ENCODE peak calls at places on chromosomes 1 and 21, in seven cellular contexts. N is activated naive CD8-positive, alpha-beta T cell treated with anti-CD3 and anti-CD28 coated beads, Interleukin-2, amount 50 U/mL, for 24 hours; X is stimulated activated CD8-positive, alpha-beta memory T cell treated with anti-CD3 and anti-CD28 coated beads, Interleukin-2, amount 100 ng/mL, for 48 hours; H is GOT3; S is AG10803; J is left lung; K is activated T-helper 1 cell treated with anti-CD3 and anti-CD28 coated beads, Interleukin-2, amount 50 U/mL, for 16 hours. A is an unnamed sample.

GRCh38 chr1:43267818-43268425 is 1.9 kb upstream of the TMEM125 start:
- DNase-seq in N (no peak), X (no peak), H (no peak), S (no peak), J (no peak), K (no peak), A (no peak)

GRCh38 chr1:109927908-109928307 is 17.3 kb downstream of the CSF1 start:
- DNase-seq in N (no peak), X (no peak), H (no peak), S (peak), J (peak), K (no peak), A (no peak)

GRCh38 chr1:42002220-42002619 is 83.5 kb upstream of the HIVEP3 start:
- DNase-seq in N (no peak), X (no peak), H (no peak), S (no peak), J (no peak), K (no peak), A (no peak)

GRCh38 chr1:9078035-9078948 is 8.9 kb upstream of the SLC2A5 start:
- DNase-seq in N (peak), X (no peak), H (no peak), S (peak), J (no peak), K (no peak), A (no peak)

GRCh38 chr1:7809742-7810141 is 25.7 kb downstream of the PER3 start:
- DNase-seq in N (no peak), X (no peak), H (no peak), S (no peak), J (no peak), K (no peak), A (no peak)

GRCh38 chr1:171110485-171111340 is 20.0 kb downstream of the FMO3 start:
- DNase-seq in N (no peak), X (no peak), H (no peak), S (peak), J (no peak), K (no peak), A (no peak)

GRCh38 chr1:4133541-4133940 is 233.5 kb upstream of the C1orf174 start:
- DNase-seq in N (no peak), X (no peak), H (no peak), S (no peak), J (no peak), K (no peak), A (no peak)

GRCh38 chr21:44943005-44943685 is 3.3 kb downstream of the SLX9 start:
- DNase-seq in N (no peak), X (no peak), H (no peak), S (no peak), J (no peak), K (no peak), A (no peak)

GRCh38 chr1:147757015-147757990 is 3.1 kb downstream of the GJA5 start:
- DNase-seq in N (no peak), X (no peak), H (no peak), S (no peak), J (peak), K (no peak), A (no peak)

GRCh38 chr1:181497870-181498269 is 14.6 kb downstream of the CACNA1E start:
- DNase-seq in N (no peak), X (no peak), H (no peak), S (no peak), J (no peak), K (no peak), A (peak)

GRCh38 chr1:147243228-147243685 is 773 bp downstream of the CHD1L start:
- DNase-seq in N (peak), X (no peak), H (no peak), S (no peak), J (peak), K (no peak), A (no peak)

GRCh38 chr1:165773324-165773965 is 4.8 kb upstream of the TMCO1 start:
- DNase-seq in N (no peak), X (no peak), H (no peak), S (peak), J (no peak), K (no peak), A (no peak)

GRCh38 chr1:33710989-33711388 is 152.9 kb upstream of the HMGB4 start:
- DNase-seq in N (no peak), X (no peak), H (no peak), S (peak), J (no peak), K (no peak), A (no peak)

GRCh38 chr1:209784276-209785169 is at the start of gene C1orf74:
- DNase-seq in N (peak), X (peak), H (peak), S (peak), J (peak), K (peak), A (peak)

GRCh38 chr1:167761400-167761799 is 39.6 kb downstream of the MPZL1 start:
- DNase-seq in N (no peak), X (no peak), H (no peak), S (no peak), J (no peak), K (no peak), A (no peak)

GRCh38 chr21:31180256-31181088 is 142.2 kb upstream of the KRTAP19-8 start:
- DNase-seq in N (no peak), X (no peak), H (no peak), S (peak), J (no peak), K (no peak), A (peak)

GRCh38 chr1:55718758-55719671 is 503.9 kb upstream of the USP24 start:
- DNase-seq in N (no peak), X (no peak), H (peak), S (peak), J (peak), K (no peak), A (no peak)

GRCh38 chr1:28129150-28129549 is 40.7 kb upstream of the EYA3 start:
- DNase-seq in N (no peak), X (no peak), H (no peak), S (peak), J (no peak), K (no peak), A (no peak)

GRCh38 chr1:202235856-202236837 is 42.5 kb downstream of the LGR6 start:
- DNase-seq in N (peak), X (peak), H (no peak), S (peak), J (peak), K (peak), A (peak)

GRCh38 chr1:194873328-194873923 is 1687.0 kb upstream of the B3GALT2 start:
- DNase-seq in N (no peak), X (no peak), H (no peak), S (no peak), J (no peak), K (no peak), A (peak)